ENCODE peak calls at places on chromosomes 7 and 10, in eight cellular contexts. H, B, C, Z, K, N, X and D are unnamed samples. For H3K4me1, the result is how much of the 10 kb centered on the place peaks cover.

GRCh38 chr7:140501941-140502340 is 22.6 kb upstream of the MKRN1 start:
- ATAC-seq in Z (no peak), X (no peak), N (no peak), H (no peak), B (peak), C (no peak), K (no peak), D (no peak)

GRCh38 chr10:44981172-44982113 is 2.8 kb upstream of the DEPP1 start:
- ATAC-seq in N (peak), X (peak), Z (peak), K (peak), B (peak), C (peak), H (peak), D (peak)

GRCh38 chr10:31578951-31579350 is 259.9 kb downstream of the ZEB1 start:
- ATAC-seq in N (no peak), B (no peak), C (no peak), Z (peak), X (no peak), K (no peak), H (no peak), D (no peak)

GRCh38 chr7:67900456-67900855 is 903.8 kb downstream of the TYW1 start:
- ATAC-seq in B (no peak), C (no peak), N (no peak), X (no peak), Z (no peak), H (no peak), K (no peak), D (no peak)

GRCh38 chr7:55280031-55280454 is 85.1 kb upstream of the LANCL2 start:
- ATAC-seq in X (peak), H (peak), K (peak), N (peak), Z (peak), B (peak), C (peak), D (peak)

GRCh38 chr7:72466797-72467196 is 54.7 kb upstream of the CALN1 start:
- ATAC-seq in Z (no peak), H (no peak), B (no peak), C (no peak), K (no peak), N (no peak), X (peak), D (no peak)

GRCh38 chr10:81018898-81019890 is 481.5 kb downstream of the SH2D4B start:
- ATAC-seq in B (peak), N (peak), H (no peak), K (peak), C (no peak), X (peak), Z (peak), D (no peak)

GRCh38 chr10:107442035-107442505 is 277.6 kb upstream of the SORCS1 start:
- ATAC-seq in Z (peak), H (no peak), N (no peak), K (peak), B (no peak), C (no peak), X (no peak), D (no peak)

GRCh38 chr10:122391875-122392274 is 17.4 kb downstream of the PLEKHA1 start:
- ATAC-seq in N (peak), Z (no peak), X (no peak), K (no peak), C (no peak), H (peak), B (no peak), D (no peak)

GRCh38 chr10:99785646-99786045 is 3.2 kb downstream of the ABCC2 start:
- ATAC-seq in N (no peak), X (no peak), K (no peak), C (no peak), B (no peak), H (no peak), Z (no peak), D (no peak)

GRCh38 chr10:31617133-31617532 is 298.1 kb downstream of the ZEB1 start:
- ATAC-seq in H (no peak), B (no peak), C (no peak), Z (no peak), K (no peak), N (no peak), X (no peak), D (no peak)

GRCh38 chr7:13047061-13047460 is 359.6 kb downstream of the ARL4A start:
- ATAC-seq in N (no peak), H (no peak), K (no peak), C (no peak), Z (peak), B (no peak), X (no peak), D (no peak)

GRCh38 chr10:122054046-122055025 is 65.4 kb downstream of the TACC2 start:
- ATAC-seq in H (peak), B (peak), C (peak), X (peak), Z (peak), K (peak), N (peak), D (peak)

GRCh38 chr7:22655781-22656180 is 71.2 kb upstream of the IL6 start:
- ATAC-seq in H (no peak), K (no peak), X (no peak), C (no peak), Z (no peak), B (no peak), N (no peak), D (no peak)

GRCh38 chr7:29929018-29929807 is 60.4 kb downstream of the SCRN1 start:
- ATAC-seq in C (no peak), N (no peak), X (no peak), B (peak), K (no peak), Z (no peak), H (no peak), D (no peak)

GRCh38 chr7:159065151-159065550 is 79.5 kb downstream of the VIPR2 start:
- ATAC-seq in Z (no peak), H (peak), C (no peak), B (no peak), N (peak), K (no peak), X (no peak), D (peak)

GRCh38 chr7:130932667-130933432 is 198.8 kb upstream of the KLF14 start:
- ATAC-seq in H (no peak), X (peak), N (no peak), C (peak), B (no peak), K (no peak), Z (peak), D (no peak)

GRCh38 chr10:16987129-16987670 is 142.4 kb downstream of the CUBN start:
- ATAC-seq in B (no peak), X (peak), K (peak), C (peak), N (peak), Z (no peak), H (peak), D (peak)

GRCh38 chr7:151925446-151926335 is 30.6 kb upstream of the GALNTL5 start:
- ATAC-seq in N (peak), H (peak), C (peak), B (peak), X (peak), Z (no peak), K (no peak), D (peak)

GRCh38 chr10:4867109-4867519 is 41.1 kb downstream of the AKR1E2 start:
- ATAC-seq in X (no peak), B (no peak), C (no peak), K (no peak), Z (no peak), H (no peak), N (no peak), D (no peak)

GRCh38 chr7:124643196-124643850 is 122.3 kb downstream of the GPR37 start:
- ATAC-seq in K (no peak), N (no peak), B (no peak), Z (no peak), C (no peak), H (no peak), X (no peak), D (no peak)

GRCh38 chr7:98186452-98187137 is 24.6 kb upstream of the BHLHA15 start:
- ATAC-seq in H (peak), Z (no peak), K (peak), N (peak), C (peak), X (peak), B (no peak), D (no peak)

GRCh38 chr10:24814568-24815313 is 91.1 kb upstream of the ARHGAP21 start:
- ATAC-seq in Z (no peak), C (no peak), N (no peak), H (no peak), X (no peak), B (no peak), K (peak), D (no peak)

GRCh38 chr7:150967332-150967731 is 10.8 kb downstream of the KCNH2 start:
- ATAC-seq in K (no peak), Z (no peak), X (no peak), C (no peak), N (no peak), H (no peak), B (no peak), D (no peak)

GRCh38 chr7:20064181-20064970 is 152.8 kb downstream of the MACC1 start:
- ATAC-seq in H (no peak), Z (no peak), N (no peak), C (no peak), B (no peak), X (no peak), K (no peak), D (no peak)

GRCh38 chr7:86207740-86208139 is 436.0 kb upstream of the GRM3 start:
- ATAC-seq in H (no peak), B (no peak), K (no peak), C (no peak), N (no peak), X (no peak), Z (no peak), D (peak)

DNA sequence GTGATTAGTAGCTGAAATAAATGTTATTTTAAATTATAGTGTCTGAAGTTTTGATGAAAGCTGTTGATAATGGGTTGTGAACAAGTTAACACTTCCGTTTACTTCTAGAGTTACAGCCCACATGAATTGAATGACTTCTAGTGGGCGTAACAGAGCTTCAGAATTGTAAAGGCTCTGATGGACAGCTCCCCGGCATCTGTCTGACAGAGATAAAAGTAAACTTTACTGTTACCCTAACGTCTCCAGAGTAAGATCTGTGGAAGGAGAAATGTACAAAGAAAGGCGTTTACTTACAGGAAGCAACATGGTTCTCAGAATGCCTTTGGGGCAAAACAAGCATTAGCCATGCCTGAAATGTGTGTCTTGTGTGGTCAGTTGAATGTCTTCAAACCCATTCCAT is 124.4 kb downstream of the ADARB2 start:
- ATAC-seq in N (no peak), Z (no peak), X (no peak), K (no peak), B (no peak), C (no peak), H (no peak), D (no peak)
- H3K4me1 ChIP-seq in N (under half), Z (under half), X (under half), K (under half), B (under half), C (under half), H (under half), D (under half)

GRCh38 chr10:11687357-11687771 is 54.8 kb upstream of the ECHDC3 start:
- ATAC-seq in K (no peak), H (no peak), Z (no peak), C (no peak), X (no peak), B (no peak), N (no peak), D (no peak)
- H3K4me1 ChIP-seq in K (under half), H (under half), Z (under half), C (under half), X (under half), B (under half), N (under half), D (under half)

DNA sequence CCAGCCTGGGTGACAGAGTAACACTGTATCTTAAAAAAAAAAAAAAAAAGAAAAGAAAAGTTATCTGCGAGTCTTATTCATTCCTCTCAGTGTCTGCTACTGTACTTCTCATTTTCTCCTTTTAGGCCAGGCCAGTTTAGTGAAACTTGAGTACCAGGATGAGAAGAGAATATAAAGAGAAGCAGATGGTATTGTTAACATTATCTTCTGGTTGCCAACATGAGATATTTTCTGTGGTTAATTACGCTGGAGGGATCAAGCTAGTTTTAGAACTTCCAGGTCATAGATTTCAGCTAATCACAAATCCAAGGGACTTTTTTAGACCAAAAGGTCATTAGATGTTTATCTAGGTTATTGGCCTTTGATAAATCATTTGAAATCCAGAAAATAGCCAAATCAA is 252.6 kb upstream of the SMIM30 start:
- ATAC-seq in B (no peak), Z (no peak), C (no peak), X (peak), H (no peak), K (peak), N (no peak), D (no peak)
- H3K4me1 ChIP-seq in B (under half), Z (under half), C (under half), X (under half), H (under half), K (under half), N (under half), D (under half)

DNA sequence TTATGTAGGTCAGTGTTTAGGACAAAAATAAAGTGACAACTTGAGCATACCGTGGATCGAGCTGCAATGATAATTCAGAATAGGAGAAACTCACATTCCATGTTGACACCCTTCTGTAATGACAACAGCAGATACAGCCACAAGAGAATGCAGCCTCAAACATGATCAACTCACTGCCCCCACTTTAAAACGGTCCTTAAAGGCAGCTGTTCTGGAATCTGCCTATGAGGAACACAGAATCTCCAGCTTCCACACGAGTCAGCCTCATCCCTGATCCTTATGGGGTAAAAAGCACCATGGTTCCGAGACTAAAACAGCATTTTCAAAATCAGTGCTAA is 32.5 kb upstream of the DAGLB start:
- ATAC-seq in X (no peak), N (no peak), C (no peak), H (no peak), K (no peak), B (no peak), Z (no peak), D (no peak)
- H3K4me1 ChIP-seq in X (under half), N (under half), C (half or more), H (half or more), K (under half), B (under half), Z (under half), D (half or more)

GRCh38 chr7:127789031-127789430 is 137.0 kb downstream of the SND1 start:
- ATAC-seq in B (no peak), K (no peak), C (no peak), X (no peak), N (no peak), H (no peak), Z (no peak), D (no peak)
- H3K4me1 ChIP-seq in B (under half), K (under half), C (under half), X (under half), N (under half), H (under half), Z (under half), D (under half)